ENCODE peak calls at places on chromosomes 3 and 15, in nine cellular contexts. One of them, this sample, is unnamed.

GRCh38 chr3:197811343-197811742 is 20.3 kb downstream of the LRCH3 start:
- DNase-seq in choroid plexus epithelial cell: peak
- DNase-seq in cardiac muscle cell: peak
- DNase-seq in omental fat pad: peak
- DNase-seq in MM.1S: no peak
- DNase-seq in AG04449: peak
- DNase-seq in stomach: no peak
- DNase-seq in upper lobe of left lung: peak
- DNase-seq in thyroid gland: no peak
- DNase-seq in this sample: no peak

GRCh38 chr3:146072824-146073223 is 88.2 kb downstream of the PLOD2 start:
- DNase-seq in choroid plexus epithelial cell: peak
- DNase-seq in cardiac muscle cell: peak
- DNase-seq in omental fat pad: no peak
- DNase-seq in MM.1S: peak
- DNase-seq in AG04449: no peak
- DNase-seq in stomach: no peak
- DNase-seq in upper lobe of left lung: no peak
- DNase-seq in thyroid gland: no peak
- DNase-seq in this sample: no peak

GRCh38 chr3:116920836-116921596 is 211.4 kb downstream of the TUSC7 start:
- DNase-seq in choroid plexus epithelial cell: peak
- DNase-seq in cardiac muscle cell: no peak
- DNase-seq in omental fat pad: no peak
- DNase-seq in MM.1S: no peak
- DNase-seq in AG04449: no peak
- DNase-seq in stomach: no peak
- DNase-seq in upper lobe of left lung: no peak
- DNase-seq in thyroid gland: no peak
- DNase-seq in this sample: no peak

GRCh38 chr3:127009531-127009930 is 26.6 kb downstream of the PLXNA1 start:
- DNase-seq in choroid plexus epithelial cell: no peak
- DNase-seq in cardiac muscle cell: no peak
- DNase-seq in omental fat pad: no peak
- DNase-seq in MM.1S: no peak
- DNase-seq in AG04449: no peak
- DNase-seq in stomach: no peak
- DNase-seq in upper lobe of left lung: no peak
- DNase-seq in thyroid gland: no peak
- DNase-seq in this sample: no peak

GRCh38 chr15:77282333-77282732 is 137.6 kb downstream of the PEAK1 start:
- DNase-seq in choroid plexus epithelial cell: peak
- DNase-seq in cardiac muscle cell: peak
- DNase-seq in omental fat pad: no peak
- DNase-seq in MM.1S: no peak
- DNase-seq in AG04449: peak
- DNase-seq in stomach: no peak
- DNase-seq in upper lobe of left lung: no peak
- DNase-seq in thyroid gland: no peak
- DNase-seq in this sample: no peak

GRCh38 chr3:64957639-64958038 is 269.8 kb upstream of the ADAMTS9 start:
- DNase-seq in choroid plexus epithelial cell: peak
- DNase-seq in cardiac muscle cell: no peak
- DNase-seq in omental fat pad: no peak
- DNase-seq in MM.1S: no peak
- DNase-seq in AG04449: no peak
- DNase-seq in stomach: no peak
- DNase-seq in upper lobe of left lung: no peak
- DNase-seq in thyroid gland: no peak
- DNase-seq in this sample: no peak

GRCh38 chr15:67998599-67999122 is 55.5 kb upstream of the PIAS1 start:
- DNase-seq in choroid plexus epithelial cell: peak
- DNase-seq in cardiac muscle cell: peak
- DNase-seq in omental fat pad: no peak
- DNase-seq in MM.1S: no peak
- DNase-seq in AG04449: peak
- DNase-seq in stomach: peak
- DNase-seq in upper lobe of left lung: no peak
- DNase-seq in thyroid gland: peak
- DNase-seq in this sample: no peak

GRCh38 chr3:132730891-132731580 is 8.8 kb upstream of the NPHP3 start:
- DNase-seq in choroid plexus epithelial cell: peak
- DNase-seq in cardiac muscle cell: peak
- DNase-seq in omental fat pad: no peak
- DNase-seq in MM.1S: peak
- DNase-seq in AG04449: no peak
- DNase-seq in stomach: no peak
- DNase-seq in upper lobe of left lung: no peak
- DNase-seq in thyroid gland: no peak
- DNase-seq in this sample: peak

GRCh38 chr3:123449986-123450474 is 1.1 kb upstream of the ADCY5 start:
- DNase-seq in choroid plexus epithelial cell: no peak
- DNase-seq in cardiac muscle cell: no peak
- DNase-seq in omental fat pad: no peak
- DNase-seq in MM.1S: no peak
- DNase-seq in AG04449: no peak
- DNase-seq in stomach: no peak
- DNase-seq in upper lobe of left lung: no peak
- DNase-seq in thyroid gland: no peak
- DNase-seq in this sample: no peak

GRCh38 chr15:68051109-68051508 is 3.0 kb upstream of the PIAS1 start:
- DNase-seq in choroid plexus epithelial cell: no peak
- DNase-seq in cardiac muscle cell: no peak
- DNase-seq in omental fat pad: no peak
- DNase-seq in MM.1S: peak
- DNase-seq in AG04449: no peak
- DNase-seq in stomach: no peak
- DNase-seq in upper lobe of left lung: no peak
- DNase-seq in thyroid gland: no peak
- DNase-seq in this sample: no peak

GRCh38 chr3:186705882-186706780 is 11.0 kb upstream of the KNG1 start:
- DNase-seq in choroid plexus epithelial cell: no peak
- DNase-seq in cardiac muscle cell: no peak
- DNase-seq in omental fat pad: no peak
- DNase-seq in MM.1S: peak
- DNase-seq in AG04449: no peak
- DNase-seq in stomach: no peak
- DNase-seq in upper lobe of left lung: no peak
- DNase-seq in thyroid gland: no peak
- DNase-seq in this sample: no peak

GRCh38 chr3:48997714-48998637 is 7.9 kb downstream of the P4HTM start:
- DNase-seq in choroid plexus epithelial cell: no peak
- DNase-seq in cardiac muscle cell: no peak
- DNase-seq in omental fat pad: no peak
- DNase-seq in MM.1S: no peak
- DNase-seq in AG04449: no peak
- DNase-seq in stomach: no peak
- DNase-seq in upper lobe of left lung: no peak
- DNase-seq in thyroid gland: no peak
- DNase-seq in this sample: no peak

GRCh38 chr15:65638681-65639089 is 16.9 kb downstream of the SLC24A1 start:
- DNase-seq in choroid plexus epithelial cell: peak
- DNase-seq in cardiac muscle cell: peak
- DNase-seq in omental fat pad: no peak
- DNase-seq in MM.1S: peak
- DNase-seq in AG04449: peak
- DNase-seq in stomach: no peak
- DNase-seq in upper lobe of left lung: no peak
- DNase-seq in thyroid gland: no peak
- DNase-seq in this sample: peak

GRCh38 chr15:57159767-57160166 is 216.5 kb upstream of the CGNL1 start:
- DNase-seq in choroid plexus epithelial cell: no peak
- DNase-seq in cardiac muscle cell: no peak
- DNase-seq in omental fat pad: no peak
- DNase-seq in MM.1S: no peak
- DNase-seq in AG04449: no peak
- DNase-seq in stomach: no peak
- DNase-seq in upper lobe of left lung: no peak
- DNase-seq in thyroid gland: no peak
- DNase-seq in this sample: no peak

GRCh38 chr3:124886168-124887051 is 755 bp downstream of the ITGB5 start:
- DNase-seq in choroid plexus epithelial cell: peak
- DNase-seq in cardiac muscle cell: peak
- DNase-seq in omental fat pad: no peak
- DNase-seq in MM.1S: peak
- DNase-seq in AG04449: no peak
- DNase-seq in stomach: peak
- DNase-seq in upper lobe of left lung: peak
- DNase-seq in thyroid gland: peak
- DNase-seq in this sample: peak

GRCh38 chr3:12977117-12977808 is 96.0 kb downstream of the IQSEC1 start:
- DNase-seq in choroid plexus epithelial cell: no peak
- DNase-seq in cardiac muscle cell: no peak
- DNase-seq in omental fat pad: no peak
- DNase-seq in MM.1S: no peak
- DNase-seq in AG04449: no peak
- DNase-seq in stomach: no peak
- DNase-seq in upper lobe of left lung: no peak
- DNase-seq in thyroid gland: no peak
- DNase-seq in this sample: no peak

GRCh38 chr3:57691411-57692133 is 1.3 kb downstream of the DENND6A start:
- DNase-seq in choroid plexus epithelial cell: no peak
- DNase-seq in cardiac muscle cell: peak
- DNase-seq in omental fat pad: no peak
- DNase-seq in MM.1S: no peak
- DNase-seq in AG04449: no peak
- DNase-seq in stomach: no peak
- DNase-seq in upper lobe of left lung: no peak
- DNase-seq in thyroid gland: peak
- DNase-seq in this sample: no peak

GRCh38 chr15:29638781-29639180 is 183.5 kb downstream of the TJP1 start:
- DNase-seq in choroid plexus epithelial cell: peak
- DNase-seq in cardiac muscle cell: peak
- DNase-seq in omental fat pad: no peak
- DNase-seq in MM.1S: no peak
- DNase-seq in AG04449: no peak
- DNase-seq in stomach: no peak
- DNase-seq in upper lobe of left lung: no peak
- DNase-seq in thyroid gland: no peak
- DNase-seq in this sample: no peak

GRCh38 chr3:23402728-23403505 is 199.8 kb downstream of the UBE2E2 start:
- DNase-seq in choroid plexus epithelial cell: no peak
- DNase-seq in cardiac muscle cell: no peak
- DNase-seq in omental fat pad: no peak
- DNase-seq in MM.1S: peak
- DNase-seq in AG04449: no peak
- DNase-seq in stomach: no peak
- DNase-seq in upper lobe of left lung: no peak
- DNase-seq in thyroid gland: no peak
- DNase-seq in this sample: no peak

GRCh38 chr3:34212671-34213070 is 414.2 kb downstream of the PDCD6IP start:
- DNase-seq in choroid plexus epithelial cell: peak
- DNase-seq in cardiac muscle cell: peak
- DNase-seq in omental fat pad: no peak
- DNase-seq in MM.1S: no peak
- DNase-seq in AG04449: peak
- DNase-seq in stomach: peak
- DNase-seq in upper lobe of left lung: peak
- DNase-seq in thyroid gland: peak
- DNase-seq in this sample: no peak

GRCh38 chr15:93524432-93524831 is 435.4 kb upstream of the RGMA start:
- DNase-seq in choroid plexus epithelial cell: no peak
- DNase-seq in cardiac muscle cell: no peak
- DNase-seq in omental fat pad: no peak
- DNase-seq in MM.1S: no peak
- DNase-seq in AG04449: no peak
- DNase-seq in stomach: peak
- DNase-seq in upper lobe of left lung: no peak
- DNase-seq in thyroid gland: no peak
- DNase-seq in this sample: no peak
- TF ChIP-seq CTCF in choroid plexus epithelial cell: no peak
- TF ChIP-seq CTCF in cardiac muscle cell: no peak
- TF ChIP-seq CTCF in omental fat pad: no peak
- TF ChIP-seq CTCF in MM.1S: no peak
- TF ChIP-seq CTCF in AG04449: no peak
- TF ChIP-seq CTCF in stomach: no peak
- TF ChIP-seq CTCF in upper lobe of left lung: no peak
- TF ChIP-seq CTCF in thyroid gland: no peak
- TF ChIP-seq CTCF in this sample: no peak

GRCh38 chr3:141410408-141410807 is 42.1 kb downstream of the ZBTB38 start:
- DNase-seq in choroid plexus epithelial cell: peak
- DNase-seq in cardiac muscle cell: peak
- DNase-seq in omental fat pad: no peak
- DNase-seq in MM.1S: peak
- DNase-seq in AG04449: no peak
- DNase-seq in stomach: no peak
- DNase-seq in upper lobe of left lung: no peak
- DNase-seq in thyroid gland: peak
- DNase-seq in this sample: no peak
- TF ChIP-seq CTCF in choroid plexus epithelial cell: no peak
- TF ChIP-seq CTCF in cardiac muscle cell: no peak
- TF ChIP-seq CTCF in omental fat pad: no peak
- TF ChIP-seq CTCF in MM.1S: peak
- TF ChIP-seq CTCF in AG04449: no peak
- TF ChIP-seq CTCF in stomach: no peak
- TF ChIP-seq CTCF in upper lobe of left lung: no peak
- TF ChIP-seq CTCF in thyroid gland: no peak
- TF ChIP-seq CTCF in this sample: no peak

DNA sequence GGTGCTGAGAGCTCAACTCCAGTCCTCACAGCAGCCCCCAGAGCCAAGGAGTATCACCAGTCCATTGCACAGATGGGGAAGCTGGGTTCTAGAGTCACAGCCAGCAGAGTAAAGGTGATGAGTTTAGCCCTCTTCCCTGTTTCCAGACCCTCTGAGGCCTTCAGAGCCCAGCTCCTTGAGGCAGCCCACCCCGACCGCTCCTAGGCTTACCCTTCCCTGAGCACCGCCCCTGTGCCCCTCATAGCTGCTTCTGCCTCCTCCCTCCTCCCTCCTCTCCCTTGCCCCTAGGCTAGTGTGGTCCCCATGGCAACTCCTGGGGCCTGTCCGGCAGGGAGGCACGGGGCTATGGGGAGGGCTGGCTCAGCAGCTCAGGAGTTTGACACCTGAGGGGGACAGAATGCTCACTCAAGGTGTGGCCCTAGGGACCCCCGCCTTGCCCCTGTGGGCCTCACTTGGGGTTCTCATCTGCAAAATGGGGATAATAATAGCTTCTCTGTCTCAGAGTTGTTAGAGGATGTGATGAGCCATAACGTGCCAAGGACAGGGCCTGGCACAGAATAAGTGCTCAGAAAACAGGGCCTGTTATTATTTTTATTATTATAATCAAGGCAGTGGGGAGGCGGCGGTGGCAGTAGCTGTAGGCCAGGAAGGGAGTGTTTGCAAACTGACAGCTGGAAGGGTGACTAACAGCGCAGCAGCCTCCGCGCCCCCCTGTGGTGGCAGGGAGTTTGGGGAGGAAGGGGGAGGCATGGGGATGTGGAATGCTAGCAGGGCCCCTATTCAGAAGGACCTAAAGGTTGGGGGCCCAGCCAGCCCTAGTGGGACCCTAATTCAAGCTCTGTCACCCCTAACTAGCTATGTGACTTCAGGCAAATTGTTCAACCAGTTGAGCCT is 11.5 kb downstream of the CSK start:
- DNase-seq in choroid plexus epithelial cell: peak
- DNase-seq in cardiac muscle cell: peak
- DNase-seq in omental fat pad: no peak
- DNase-seq in MM.1S: no peak
- DNase-seq in AG04449: no peak
- DNase-seq in stomach: no peak
- DNase-seq in upper lobe of left lung: peak
- DNase-seq in thyroid gland: no peak
- DNase-seq in this sample: no peak
- TF ChIP-seq CTCF in choroid plexus epithelial cell: peak
- TF ChIP-seq CTCF in cardiac muscle cell: peak
- TF ChIP-seq CTCF in omental fat pad: no peak
- TF ChIP-seq CTCF in MM.1S: no peak
- TF ChIP-seq CTCF in AG04449: no peak
- TF ChIP-seq CTCF in stomach: no peak
- TF ChIP-seq CTCF in upper lobe of left lung: peak
- TF ChIP-seq CTCF in thyroid gland: no peak
- TF ChIP-seq CTCF in this sample: peak

GRCh38 chr15:78987891-78988360 is 43.1 kb upstream of the CTSH start:
- DNase-seq in choroid plexus epithelial cell: no peak
- DNase-seq in cardiac muscle cell: no peak
- DNase-seq in omental fat pad: no peak
- DNase-seq in MM.1S: no peak
- DNase-seq in AG04449: no peak
- DNase-seq in stomach: no peak
- DNase-seq in upper lobe of left lung: no peak
- DNase-seq in thyroid gland: no peak
- DNase-seq in this sample: no peak
- TF ChIP-seq CTCF in choroid plexus epithelial cell: no peak
- TF ChIP-seq CTCF in cardiac muscle cell: no peak
- TF ChIP-seq CTCF in omental fat pad: no peak
- TF ChIP-seq CTCF in MM.1S: no peak
- TF ChIP-seq CTCF in AG04449: no peak
- TF ChIP-seq CTCF in stomach: no peak
- TF ChIP-seq CTCF in upper lobe of left lung: no peak
- TF ChIP-seq CTCF in thyroid gland: no peak
- TF ChIP-seq CTCF in this sample: no peak